ENCODE peak calls at places on chromosomes 13 and 19, in five cellular contexts. A is psoas muscle, K is HFFc6, O is fibroblast of pulmonary artery, B is Calu3. V is an unnamed sample.

GRCh38 chr13:20993661-20994440 is 67.5 kb downstream of the LATS2 start:
- DNase-seq in B (no peak), A (no peak), O (peak), K (peak), V (no peak)

GRCh38 chr13:101785858-101786257 is 333.4 kb downstream of the ITGBL1 start:
- DNase-seq in K (peak), A (no peak), O (peak), B (peak), V (no peak)

GRCh38 chr19:2305974-2306806 is 1.8 kb downstream of the LINGO3 start:
- DNase-seq in O (no peak), K (no peak), B (no peak), A (no peak), V (no peak)

GRCh38 chr13:60759499-60759898 is 362.5 kb downstream of the TDRD3 start:
- DNase-seq in K (no peak), A (no peak), B (peak), O (peak), V (no peak)

GRCh38 chr19:5492281-5492812 is 37.1 kb downstream of the ZNRF4 start:
- DNase-seq in O (no peak), K (no peak), B (no peak), A (no peak), V (no peak)

GRCh38 chr13:114124921-114125320 is 7.5 kb downstream of the RASA3 start:
- DNase-seq in B (no peak), A (no peak), O (peak), K (peak), V (no peak)

GRCh38 chr19:45311640-45312039 is 11.0 kb downstream of the CKM start:
- DNase-seq in K (no peak), A (peak), O (no peak), B (no peak), V (peak)

GRCh38 chr13:36778083-36778671 is 40.8 kb upstream of the RFXAP start:
- DNase-seq in K (peak), A (no peak), B (no peak), O (peak), V (no peak)

GRCh38 chr13:99123101-99124045 is 77.3 kb upstream of the UBAC2 start:
- DNase-seq in O (peak), A (no peak), K (peak), B (no peak), V (no peak)

GRCh38 chr13:93320942-93321341 is 94.3 kb downstream of the GPC6 start:
- DNase-seq in K (no peak), A (no peak), O (peak), B (no peak), V (no peak)

GRCh38 chr13:50715402-50716146 is 127.9 kb downstream of the DLEU7 start:
- DNase-seq in K (no peak), B (no peak), A (peak), O (no peak), V (peak)

GRCh38 chr13:53242015-53242414 is 213.4 kb downstream of the OLFM4 start:
- DNase-seq in K (no peak), O (no peak), A (no peak), B (no peak), V (no peak)

GRCh38 chr13:94679614-94680013 is 32.7 kb downstream of the SOX21 start:
- DNase-seq in K (no peak), O (no peak), A (no peak), B (no peak), V (no peak)

GRCh38 chr19:38556521-38557174 is 61.1 kb downstream of the MAP4K1 start:
- DNase-seq in K (peak), B (peak), O (peak), A (no peak), V (no peak)

GRCh38 chr19:8390617-8390981 is 439 bp downstream of the RAB11B start:
- DNase-seq in O (peak), B (peak), A (peak), K (peak), V (peak)

GRCh38 chr19:8391274-8392016 is 1.3 kb downstream of the RAB11B start:
- DNase-seq in B (no peak), K (no peak), O (no peak), A (peak), V (no peak)

GRCh38 chr19:8393192-8393870 is 3.2 kb downstream of the RAB11B start:
- DNase-seq in B (no peak), K (no peak), A (no peak), O (no peak), V (no peak)

GRCh38 chr19:8393871-8394250 is 3.7 kb downstream of the RAB11B start:
- DNase-seq in A (no peak), O (no peak), K (no peak), B (no peak), V (no peak)

DNA sequence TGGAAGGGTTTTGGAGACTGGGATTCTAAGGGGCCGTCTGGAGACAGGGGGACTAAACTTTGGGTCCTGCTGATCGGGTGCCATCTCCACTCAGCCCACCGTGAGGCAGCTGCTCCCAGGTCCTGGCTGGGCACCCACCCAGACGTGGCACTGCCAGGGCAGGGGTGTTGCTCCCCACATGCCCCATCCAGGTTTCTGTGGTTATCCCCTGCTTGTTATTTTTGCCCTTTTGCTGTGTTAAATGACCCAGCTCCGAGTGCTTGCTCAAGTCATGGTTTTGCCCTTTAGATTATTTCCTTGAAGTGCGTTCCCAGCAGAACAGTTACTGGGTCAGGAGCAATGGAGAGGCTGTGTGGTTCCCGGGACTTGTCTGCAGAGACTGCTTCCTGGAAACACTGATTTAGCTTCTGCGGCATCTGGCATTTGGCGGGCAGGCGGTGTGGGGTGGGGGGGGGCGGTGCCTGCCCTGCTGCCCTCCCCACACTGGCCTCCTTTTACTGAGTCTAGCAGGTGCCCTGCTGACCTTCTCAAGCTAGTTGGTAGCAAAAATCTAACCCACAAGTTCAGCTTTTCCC is 1.9 kb downstream of the RAB11B start:
- DNase-seq in O (no peak), B (no peak), A (peak), K (no peak), V (no peak)
- TF ChIP-seq CTCF in O (no peak), B (no peak), A (no peak), K (no peak), V (no peak)

GRCh38 chr13:76822691-76823267 is 63.4 kb downstream of the KCTD12 start:
- DNase-seq in O (peak), K (peak), A (no peak), B (no peak), V (no peak)
- TF ChIP-seq CTCF in O (peak), K (peak), A (no peak), B (no peak), V (peak)

DNA sequence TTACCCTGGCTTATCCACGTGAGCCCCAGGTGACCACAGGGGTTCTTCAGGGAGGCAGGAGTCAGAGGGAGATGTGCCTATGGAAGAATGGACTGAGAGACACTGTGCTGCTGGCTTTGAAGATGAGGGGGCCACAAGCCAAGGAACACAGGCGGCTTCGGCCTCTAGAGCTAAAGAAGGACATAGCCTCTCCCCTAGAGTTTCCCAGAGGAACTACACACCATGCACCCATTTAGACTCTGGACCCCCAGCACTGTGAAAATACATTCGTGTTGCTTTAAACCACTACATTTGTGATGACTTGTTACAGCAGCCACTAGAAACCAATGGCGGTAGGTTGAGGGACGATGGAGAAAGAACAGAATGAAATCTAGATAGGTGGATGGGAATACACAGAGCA is 13.7 kb upstream of the ATF5 start:
- DNase-seq in A (no peak), O (no peak), K (no peak), B (no peak), V (no peak)
- TF ChIP-seq CTCF in A (no peak), O (peak), K (peak), B (no peak), V (peak)

GRCh38 chr19:29016353-29016752 is 196.6 kb downstream of the UQCRFS1 start:
- DNase-seq in B (no peak), O (no peak), A (no peak), K (no peak), V (no peak)
- TF ChIP-seq CTCF in B (no peak), O (no peak), A (no peak), K (no peak), V (no peak)

DNA sequence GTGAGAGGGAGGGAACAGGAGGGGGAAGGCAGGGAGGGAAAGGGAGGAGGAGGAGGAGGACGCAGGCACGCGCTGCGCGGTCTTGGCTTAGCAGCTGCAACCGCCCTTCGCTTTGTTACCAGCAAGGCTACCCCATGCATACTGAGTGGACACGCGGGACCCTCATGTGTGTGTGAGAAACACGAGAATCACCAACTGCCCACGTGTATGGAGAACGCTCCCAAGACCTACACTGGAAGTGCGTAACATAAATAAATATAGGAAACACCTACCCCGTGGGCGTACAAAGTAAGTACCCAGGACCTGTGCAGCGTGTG is 38.0 kb downstream of the DEDD2 start:
- DNase-seq in K (no peak), B (no peak), A (no peak), O (no peak), V (no peak)
- TF ChIP-seq CTCF in K (no peak), B (no peak), A (no peak), O (no peak), V (peak)

DNA sequence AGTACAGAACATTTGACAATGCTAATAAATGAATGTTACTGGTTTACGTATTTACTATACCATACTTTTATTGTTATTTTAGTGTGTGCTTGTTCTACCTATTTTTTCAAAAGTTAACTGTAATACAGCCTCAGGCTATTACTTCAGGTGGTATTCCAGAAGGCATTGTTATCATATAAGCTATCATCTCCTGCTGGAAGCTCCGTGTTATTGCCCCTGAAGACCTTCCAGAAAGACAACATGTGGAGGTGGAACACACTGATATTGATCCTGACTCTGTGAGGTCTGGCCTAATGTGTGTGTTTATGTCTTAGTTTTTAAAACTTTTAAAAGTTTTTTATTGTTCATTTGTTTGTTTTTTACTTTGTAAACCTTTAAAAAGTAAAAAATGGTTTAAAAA is 509.8 kb upstream of the SPRY2 start:
- DNase-seq in B (no peak), O (no peak), K (no peak), A (no peak), V (no peak)
- TF ChIP-seq CTCF in B (no peak), O (no peak), K (no peak), A (no peak), V (no peak)

GRCh38 chr13:41707192-41707858 is 250.0 kb downstream of the RGCC start:
- DNase-seq in A (no peak), O (peak), B (no peak), K (no peak), V (no peak)

GRCh38 chr13:41713405-41713804 is 247.5 kb downstream of the VWA8 start:
- DNase-seq in K (no peak), B (no peak), A (no peak), O (no peak), V (no peak)

GRCh38 chr13:41708648-41709175 is 251.4 kb downstream of the RGCC start:
- DNase-seq in O (no peak), A (peak), B (no peak), K (no peak), V (no peak)

GRCh38 chr13:41706189-41706588 is 248.8 kb downstream of the RGCC start:
- DNase-seq in K (no peak), O (no peak), B (no peak), A (no peak), V (no peak)

DNA sequence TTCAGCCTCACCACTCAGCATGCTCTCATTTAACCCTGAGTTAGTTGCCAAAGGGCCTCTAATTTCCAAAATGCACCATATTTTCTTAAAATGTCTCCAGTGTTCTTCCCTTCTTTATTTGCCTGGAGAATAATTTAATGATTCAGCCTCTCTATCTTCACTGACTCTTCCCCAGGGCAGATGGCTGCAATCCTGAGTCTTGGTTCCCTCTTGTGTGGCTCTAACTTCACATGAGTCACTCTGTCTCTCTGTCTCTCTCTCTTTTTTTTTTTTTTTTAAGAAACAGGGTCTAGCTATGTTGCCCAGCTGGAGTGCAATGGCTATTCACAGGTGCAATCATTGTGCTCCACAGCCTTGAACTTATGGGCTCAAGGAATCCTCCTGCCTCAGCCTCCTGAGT is 251.4 kb downstream of the VWA8 start:
- DNase-seq in K (peak), B (no peak), A (no peak), O (no peak), V (no peak)
- TF ChIP-seq CTCF in K (no peak), B (no peak), A (no peak), O (no peak), V (no peak)

GRCh38 chr19:576768-577438 is 4.5 kb downstream of the BSG start:
- DNase-seq in O (no peak), K (no peak), B (no peak), A (no peak), V (no peak)

GRCh38 chr19:575527-576506 is 3.4 kb downstream of the BSG start:
- DNase-seq in A (peak), B (no peak), O (peak), K (peak), V (no peak)

GRCh38 chr19:579111-579841 is 6.9 kb downstream of the BSG start:
- DNase-seq in O (no peak), B (no peak), K (no peak), A (no peak), V (no peak)

GRCh38 chr19:579842-580155 is 7.4 kb downstream of the BSG start:
- DNase-seq in B (no peak), O (no peak), K (no peak), A (no peak), V (no peak)

DNA sequence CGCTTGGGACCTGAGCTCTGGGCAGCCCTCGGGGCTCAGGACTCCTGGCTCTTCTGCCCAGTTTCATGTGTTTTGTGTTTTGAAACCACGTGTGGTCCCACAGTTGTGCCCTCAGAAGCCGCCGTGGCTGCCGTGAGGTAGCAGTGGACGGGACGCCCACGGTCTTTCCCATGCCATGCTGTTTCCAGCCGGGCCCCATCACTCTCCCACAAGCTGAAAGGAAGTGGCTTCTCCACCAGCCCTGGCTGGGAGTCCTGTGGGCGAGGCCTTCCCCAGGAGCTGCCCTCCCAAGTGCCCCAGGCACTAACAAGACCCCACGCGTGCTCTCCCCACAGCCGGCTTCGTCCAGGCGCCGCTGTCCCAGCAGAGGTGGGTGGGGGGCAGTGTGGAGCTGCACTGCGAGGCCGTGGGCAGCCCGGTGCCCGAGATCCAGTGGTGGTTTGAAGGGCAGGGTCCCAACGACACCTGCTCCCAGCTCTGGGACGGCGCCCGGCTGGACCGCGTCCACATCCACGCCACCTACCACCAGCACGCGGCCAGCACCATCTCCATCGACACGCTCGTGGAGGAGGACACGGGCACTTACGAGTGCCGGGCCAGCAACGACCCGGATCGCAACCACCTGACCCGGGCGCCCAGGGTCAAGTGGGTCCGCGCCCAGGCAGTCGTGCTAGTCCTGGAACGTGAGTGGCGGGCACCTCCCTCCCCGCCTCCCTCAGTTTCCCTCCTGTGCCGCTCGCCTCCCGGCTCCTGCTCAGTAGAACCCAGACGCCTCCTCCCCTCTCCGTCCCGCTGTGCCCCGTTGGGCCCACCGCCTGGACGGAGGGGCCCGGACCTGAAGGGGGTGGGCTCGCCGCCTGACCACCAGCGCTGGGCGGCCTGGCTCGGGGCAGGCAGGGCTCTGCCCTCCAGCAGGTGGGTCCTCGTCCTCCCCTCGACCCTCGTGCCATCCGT is 5.3 kb downstream of the BSG start:
- DNase-seq in O (no peak), K (no peak), A (no peak), B (no peak), V (no peak)
- TF ChIP-seq CTCF in O (no peak), K (peak), A (no peak), B (no peak), V (no peak)

V was measured in CD14-positive monocyte.